ENCODE peak calls at places on chromosome 16, in eight cellular contexts. One of them, this sample, is unnamed.

GRCh38 chr16:67228034-67228785 is 1.3 kb downstream of the TMEM208 start:
- DNase-seq in IMR-90: no peak
- DNase-seq in NCI-H526 treated with DMSO at 0.1 percent for 48 hours: no peak
- DNase-seq in ovary: peak
- DNase-seq in stimulated activated CD8-positive, alpha-beta memory T cell treated with anti-CD3 and anti-CD28 coated beads, Interleukin-4, amount 100 ng/mL, for 1 hour: no peak
- DNase-seq in left kidney: no peak
- DNase-seq in hippocampal formation: no peak
- DNase-seq in HL-60: no peak
- DNase-seq in this sample: no peak

GRCh38 chr16:30894540-30895368 is 877 bp upstream of the BCL7C start:
- DNase-seq in IMR-90: no peak
- DNase-seq in NCI-H526 treated with DMSO at 0.1 percent for 48 hours: no peak
- DNase-seq in ovary: no peak
- DNase-seq in stimulated activated CD8-positive, alpha-beta memory T cell treated with anti-CD3 and anti-CD28 coated beads, Interleukin-4, amount 100 ng/mL, for 1 hour: no peak
- DNase-seq in left kidney: no peak
- DNase-seq in hippocampal formation: no peak
- DNase-seq in HL-60: no peak
- DNase-seq in this sample: no peak

GRCh38 chr16:1003551-1004347 is 22.2 kb downstream of the SOX8 start:
- DNase-seq in IMR-90: peak
- DNase-seq in NCI-H526 treated with DMSO at 0.1 percent for 48 hours: no peak
- DNase-seq in ovary: no peak
- DNase-seq in stimulated activated CD8-positive, alpha-beta memory T cell treated with anti-CD3 and anti-CD28 coated beads, Interleukin-4, amount 100 ng/mL, for 1 hour: no peak
- DNase-seq in left kidney: no peak
- DNase-seq in hippocampal formation: no peak
- DNase-seq in HL-60: no peak
- DNase-seq in this sample: no peak

GRCh38 chr16:85524630-85525463 is 88.3 kb upstream of the GSE1 start:
- DNase-seq in IMR-90: peak
- DNase-seq in NCI-H526 treated with DMSO at 0.1 percent for 48 hours: no peak
- DNase-seq in ovary: no peak
- DNase-seq in stimulated activated CD8-positive, alpha-beta memory T cell treated with anti-CD3 and anti-CD28 coated beads, Interleukin-4, amount 100 ng/mL, for 1 hour: no peak
- DNase-seq in left kidney: no peak
- DNase-seq in hippocampal formation: peak
- DNase-seq in HL-60: peak
- DNase-seq in this sample: no peak

GRCh38 chr16:6682142-6682811 is 650.4 kb upstream of the RBFOX1 start:
- DNase-seq in IMR-90: no peak
- DNase-seq in NCI-H526 treated with DMSO at 0.1 percent for 48 hours: peak
- DNase-seq in ovary: no peak
- DNase-seq in stimulated activated CD8-positive, alpha-beta memory T cell treated with anti-CD3 and anti-CD28 coated beads, Interleukin-4, amount 100 ng/mL, for 1 hour: no peak
- DNase-seq in left kidney: peak
- DNase-seq in hippocampal formation: peak
- DNase-seq in HL-60: peak
- DNase-seq in this sample: no peak

GRCh38 chr16:50193594-50193993 is 40.5 kb downstream of the TENT4B start:
- DNase-seq in IMR-90: peak
- DNase-seq in NCI-H526 treated with DMSO at 0.1 percent for 48 hours: no peak
- DNase-seq in ovary: no peak
- DNase-seq in stimulated activated CD8-positive, alpha-beta memory T cell treated with anti-CD3 and anti-CD28 coated beads, Interleukin-4, amount 100 ng/mL, for 1 hour: no peak
- DNase-seq in left kidney: no peak
- DNase-seq in hippocampal formation: no peak
- DNase-seq in HL-60: no peak
- DNase-seq in this sample: no peak

GRCh38 chr16:49969356-49970030 is 55.5 kb upstream of the CNEP1R1 start:
- DNase-seq in IMR-90: no peak
- DNase-seq in NCI-H526 treated with DMSO at 0.1 percent for 48 hours: no peak
- DNase-seq in ovary: no peak
- DNase-seq in stimulated activated CD8-positive, alpha-beta memory T cell treated with anti-CD3 and anti-CD28 coated beads, Interleukin-4, amount 100 ng/mL, for 1 hour: no peak
- DNase-seq in left kidney: peak
- DNase-seq in hippocampal formation: no peak
- DNase-seq in HL-60: no peak
- DNase-seq in this sample: no peak

GRCh38 chr16:78416400-78416799 is 316.9 kb downstream of the WWOX start:
- DNase-seq in IMR-90: no peak
- DNase-seq in NCI-H526 treated with DMSO at 0.1 percent for 48 hours: no peak
- DNase-seq in ovary: no peak
- DNase-seq in stimulated activated CD8-positive, alpha-beta memory T cell treated with anti-CD3 and anti-CD28 coated beads, Interleukin-4, amount 100 ng/mL, for 1 hour: no peak
- DNase-seq in left kidney: no peak
- DNase-seq in hippocampal formation: no peak
- DNase-seq in HL-60: no peak
- DNase-seq in this sample: no peak

GRCh38 chr16:78127130-78127529 is 27.7 kb downstream of the WWOX start:
- DNase-seq in IMR-90: peak
- DNase-seq in NCI-H526 treated with DMSO at 0.1 percent for 48 hours: no peak
- DNase-seq in ovary: no peak
- DNase-seq in stimulated activated CD8-positive, alpha-beta memory T cell treated with anti-CD3 and anti-CD28 coated beads, Interleukin-4, amount 100 ng/mL, for 1 hour: no peak
- DNase-seq in left kidney: peak
- DNase-seq in hippocampal formation: no peak
- DNase-seq in HL-60: no peak
- DNase-seq in this sample: no peak

GRCh38 chr16:4601317-4602186 is 13.1 kb downstream of the UBALD1 start:
- DNase-seq in IMR-90: peak
- DNase-seq in NCI-H526 treated with DMSO at 0.1 percent for 48 hours: no peak
- DNase-seq in ovary: peak
- DNase-seq in stimulated activated CD8-positive, alpha-beta memory T cell treated with anti-CD3 and anti-CD28 coated beads, Interleukin-4, amount 100 ng/mL, for 1 hour: no peak
- DNase-seq in left kidney: no peak
- DNase-seq in hippocampal formation: peak
- DNase-seq in HL-60: peak
- DNase-seq in this sample: peak

GRCh38 chr16:24508614-24509013 is 30.8 kb upstream of the RBBP6 start:
- DNase-seq in IMR-90: peak
- DNase-seq in NCI-H526 treated with DMSO at 0.1 percent for 48 hours: no peak
- DNase-seq in ovary: no peak
- DNase-seq in stimulated activated CD8-positive, alpha-beta memory T cell treated with anti-CD3 and anti-CD28 coated beads, Interleukin-4, amount 100 ng/mL, for 1 hour: no peak
- DNase-seq in left kidney: no peak
- DNase-seq in hippocampal formation: no peak
- DNase-seq in HL-60: no peak
- DNase-seq in this sample: no peak

GRCh38 chr16:1964046-1964505 is 550 bp downstream of the RPS2 start:
- DNase-seq in IMR-90: no peak
- DNase-seq in NCI-H526 treated with DMSO at 0.1 percent for 48 hours: no peak
- DNase-seq in ovary: no peak
- DNase-seq in stimulated activated CD8-positive, alpha-beta memory T cell treated with anti-CD3 and anti-CD28 coated beads, Interleukin-4, amount 100 ng/mL, for 1 hour: no peak
- DNase-seq in left kidney: peak
- DNase-seq in hippocampal formation: no peak
- DNase-seq in HL-60: peak
- DNase-seq in this sample: no peak

GRCh38 chr16:64391009-64391663 is 730.7 kb downstream of the CDH11 start:
- DNase-seq in IMR-90: peak
- DNase-seq in NCI-H526 treated with DMSO at 0.1 percent for 48 hours: no peak
- DNase-seq in ovary: no peak
- DNase-seq in stimulated activated CD8-positive, alpha-beta memory T cell treated with anti-CD3 and anti-CD28 coated beads, Interleukin-4, amount 100 ng/mL, for 1 hour: no peak
- DNase-seq in left kidney: no peak
- DNase-seq in hippocampal formation: no peak
- DNase-seq in HL-60: no peak
- DNase-seq in this sample: no peak

GRCh38 chr16:58692450-58692849 is 7.9 kb upstream of the SLC38A7 start:
- DNase-seq in IMR-90: no peak
- DNase-seq in NCI-H526 treated with DMSO at 0.1 percent for 48 hours: no peak
- DNase-seq in ovary: no peak
- DNase-seq in stimulated activated CD8-positive, alpha-beta memory T cell treated with anti-CD3 and anti-CD28 coated beads, Interleukin-4, amount 100 ng/mL, for 1 hour: no peak
- DNase-seq in left kidney: no peak
- DNase-seq in hippocampal formation: no peak
- DNase-seq in HL-60: no peak
- DNase-seq in this sample: no peak

GRCh38 chr16:89098767-89099430 is 5.2 kb downstream of the ACSF3 start:
- DNase-seq in IMR-90: no peak
- DNase-seq in NCI-H526 treated with DMSO at 0.1 percent for 48 hours: no peak
- DNase-seq in ovary: no peak
- DNase-seq in stimulated activated CD8-positive, alpha-beta memory T cell treated with anti-CD3 and anti-CD28 coated beads, Interleukin-4, amount 100 ng/mL, for 1 hour: no peak
- DNase-seq in left kidney: no peak
- DNase-seq in hippocampal formation: no peak
- DNase-seq in HL-60: no peak
- DNase-seq in this sample: no peak

GRCh38 chr16:85570213-85570734 is 42.8 kb upstream of the GSE1 start:
- DNase-seq in IMR-90: no peak
- DNase-seq in NCI-H526 treated with DMSO at 0.1 percent for 48 hours: no peak
- DNase-seq in ovary: no peak
- DNase-seq in stimulated activated CD8-positive, alpha-beta memory T cell treated with anti-CD3 and anti-CD28 coated beads, Interleukin-4, amount 100 ng/mL, for 1 hour: no peak
- DNase-seq in left kidney: no peak
- DNase-seq in hippocampal formation: no peak
- DNase-seq in HL-60: no peak
- DNase-seq in this sample: no peak

GRCh38 chr16:80580109-80580832 is 39.5 kb downstream of the DYNLRB2 start:
- DNase-seq in IMR-90: peak
- DNase-seq in NCI-H526 treated with DMSO at 0.1 percent for 48 hours: no peak
- DNase-seq in ovary: no peak
- DNase-seq in stimulated activated CD8-positive, alpha-beta memory T cell treated with anti-CD3 and anti-CD28 coated beads, Interleukin-4, amount 100 ng/mL, for 1 hour: no peak
- DNase-seq in left kidney: no peak
- DNase-seq in hippocampal formation: no peak
- DNase-seq in HL-60: no peak
- DNase-seq in this sample: no peak

GRCh38 chr16:86836503-86837125 is 258.3 kb downstream of the FOXL1 start:
- DNase-seq in IMR-90: peak
- DNase-seq in NCI-H526 treated with DMSO at 0.1 percent for 48 hours: no peak
- DNase-seq in ovary: no peak
- DNase-seq in stimulated activated CD8-positive, alpha-beta memory T cell treated with anti-CD3 and anti-CD28 coated beads, Interleukin-4, amount 100 ng/mL, for 1 hour: no peak
- DNase-seq in left kidney: no peak
- DNase-seq in hippocampal formation: no peak
- DNase-seq in HL-60: no peak
- DNase-seq in this sample: no peak

GRCh38 chr16:73048292-73049050 is 543 bp upstream of the ZFHX3 start:
- DNase-seq in IMR-90: no peak
- DNase-seq in NCI-H526 treated with DMSO at 0.1 percent for 48 hours: no peak
- DNase-seq in ovary: peak
- DNase-seq in stimulated activated CD8-positive, alpha-beta memory T cell treated with anti-CD3 and anti-CD28 coated beads, Interleukin-4, amount 100 ng/mL, for 1 hour: no peak
- DNase-seq in left kidney: peak
- DNase-seq in hippocampal formation: no peak
- DNase-seq in HL-60: no peak
- DNase-seq in this sample: no peak

GRCh38 chr16:52501746-52502145 is 45.2 kb downstream of the TOX3 start:
- DNase-seq in IMR-90: no peak
- DNase-seq in NCI-H526 treated with DMSO at 0.1 percent for 48 hours: no peak
- DNase-seq in ovary: no peak
- DNase-seq in stimulated activated CD8-positive, alpha-beta memory T cell treated with anti-CD3 and anti-CD28 coated beads, Interleukin-4, amount 100 ng/mL, for 1 hour: no peak
- DNase-seq in left kidney: no peak
- DNase-seq in hippocampal formation: no peak
- DNase-seq in HL-60: no peak
- DNase-seq in this sample: no peak

GRCh38 chr16:57479422-57480126 is 6.7 kb downstream of the DOK4 start:
- DNase-seq in IMR-90: peak
- DNase-seq in NCI-H526 treated with DMSO at 0.1 percent for 48 hours: peak
- DNase-seq in ovary: peak
- DNase-seq in stimulated activated CD8-positive, alpha-beta memory T cell treated with anti-CD3 and anti-CD28 coated beads, Interleukin-4, amount 100 ng/mL, for 1 hour: no peak
- DNase-seq in left kidney: peak
- DNase-seq in hippocampal formation: no peak
- DNase-seq in HL-60: no peak
- DNase-seq in this sample: no peak

GRCh38 chr16:10039220-10040096 is 142.8 kb downstream of the GRIN2A start:
- DNase-seq in IMR-90: no peak
- DNase-seq in NCI-H526 treated with DMSO at 0.1 percent for 48 hours: no peak
- DNase-seq in ovary: peak
- DNase-seq in stimulated activated CD8-positive, alpha-beta memory T cell treated with anti-CD3 and anti-CD28 coated beads, Interleukin-4, amount 100 ng/mL, for 1 hour: no peak
- DNase-seq in left kidney: peak
- DNase-seq in hippocampal formation: peak
- DNase-seq in HL-60: no peak
- DNase-seq in this sample: no peak

GRCh38 chr16:9102379-9102778 is 10.9 kb downstream of the HAPSTR1 start:
- DNase-seq in IMR-90: peak
- DNase-seq in NCI-H526 treated with DMSO at 0.1 percent for 48 hours: no peak
- DNase-seq in ovary: no peak
- DNase-seq in stimulated activated CD8-positive, alpha-beta memory T cell treated with anti-CD3 and anti-CD28 coated beads, Interleukin-4, amount 100 ng/mL, for 1 hour: no peak
- DNase-seq in left kidney: no peak
- DNase-seq in hippocampal formation: no peak
- DNase-seq in HL-60: peak
- DNase-seq in this sample: no peak

GRCh38 chr16:23546778-23547177 is 10.4 kb downstream of the EARS2 start:
- DNase-seq in IMR-90: no peak
- DNase-seq in NCI-H526 treated with DMSO at 0.1 percent for 48 hours: no peak
- DNase-seq in ovary: no peak
- DNase-seq in stimulated activated CD8-positive, alpha-beta memory T cell treated with anti-CD3 and anti-CD28 coated beads, Interleukin-4, amount 100 ng/mL, for 1 hour: no peak
- DNase-seq in left kidney: no peak
- DNase-seq in hippocampal formation: no peak
- DNase-seq in HL-60: no peak
- DNase-seq in this sample: no peak

GRCh38 chr16:28012031-28012445 is 51.5 kb downstream of the GSG1L start:
- DNase-seq in IMR-90: peak
- DNase-seq in NCI-H526 treated with DMSO at 0.1 percent for 48 hours: no peak
- DNase-seq in ovary: no peak
- DNase-seq in stimulated activated CD8-positive, alpha-beta memory T cell treated with anti-CD3 and anti-CD28 coated beads, Interleukin-4, amount 100 ng/mL, for 1 hour: no peak
- DNase-seq in left kidney: peak
- DNase-seq in hippocampal formation: no peak
- DNase-seq in HL-60: no peak
- DNase-seq in this sample: no peak

GRCh38 chr16:13809765-13810164 is 110.2 kb upstream of the ERCC4 start:
- DNase-seq in IMR-90: no peak
- DNase-seq in NCI-H526 treated with DMSO at 0.1 percent for 48 hours: no peak
- DNase-seq in ovary: no peak
- DNase-seq in stimulated activated CD8-positive, alpha-beta memory T cell treated with anti-CD3 and anti-CD28 coated beads, Interleukin-4, amount 100 ng/mL, for 1 hour: no peak
- DNase-seq in left kidney: no peak
- DNase-seq in hippocampal formation: no peak
- DNase-seq in HL-60: no peak
- DNase-seq in this sample: no peak

GRCh38 chr16:75471723-75472634 is 7.5 kb upstream of the TMEM170A start:
- DNase-seq in IMR-90: peak
- DNase-seq in NCI-H526 treated with DMSO at 0.1 percent for 48 hours: peak
- DNase-seq in ovary: peak
- DNase-seq in stimulated activated CD8-positive, alpha-beta memory T cell treated with anti-CD3 and anti-CD28 coated beads, Interleukin-4, amount 100 ng/mL, for 1 hour: no peak
- DNase-seq in left kidney: peak
- DNase-seq in hippocampal formation: peak
- DNase-seq in HL-60: peak
- DNase-seq in this sample: peak

GRCh38 chr16:69772560-69773254 is 10.6 kb downstream of the WWP2 start:
- DNase-seq in IMR-90: no peak
- DNase-seq in NCI-H526 treated with DMSO at 0.1 percent for 48 hours: no peak
- DNase-seq in ovary: no peak
- DNase-seq in stimulated activated CD8-positive, alpha-beta memory T cell treated with anti-CD3 and anti-CD28 coated beads, Interleukin-4, amount 100 ng/mL, for 1 hour: no peak
- DNase-seq in left kidney: no peak
- DNase-seq in hippocampal formation: no peak
- DNase-seq in HL-60: no peak
- DNase-seq in this sample: no peak

GRCh38 chr16:74570412-74571301 is 36.3 kb downstream of the GLG1 start:
- DNase-seq in IMR-90: peak
- DNase-seq in NCI-H526 treated with DMSO at 0.1 percent for 48 hours: no peak
- DNase-seq in ovary: no peak
- DNase-seq in stimulated activated CD8-positive, alpha-beta memory T cell treated with anti-CD3 and anti-CD28 coated beads, Interleukin-4, amount 100 ng/mL, for 1 hour: no peak
- DNase-seq in left kidney: peak
- DNase-seq in hippocampal formation: no peak
- DNase-seq in HL-60: no peak
- DNase-seq in this sample: no peak

GRCh38 chr16:3754304-3754703 is 37.0 kb upstream of the TRAP1 start:
- DNase-seq in IMR-90: peak
- DNase-seq in NCI-H526 treated with DMSO at 0.1 percent for 48 hours: no peak
- DNase-seq in ovary: no peak
- DNase-seq in stimulated activated CD8-positive, alpha-beta memory T cell treated with anti-CD3 and anti-CD28 coated beads, Interleukin-4, amount 100 ng/mL, for 1 hour: no peak
- DNase-seq in left kidney: no peak
- DNase-seq in hippocampal formation: no peak
- DNase-seq in HL-60: no peak
- DNase-seq in this sample: no peak

GRCh38 chr16:85320677-85321385 is 208.6 kb upstream of the CIBAR2 start:
- DNase-seq in IMR-90: no peak
- DNase-seq in NCI-H526 treated with DMSO at 0.1 percent for 48 hours: no peak
- DNase-seq in ovary: no peak
- DNase-seq in stimulated activated CD8-positive, alpha-beta memory T cell treated with anti-CD3 and anti-CD28 coated beads, Interleukin-4, amount 100 ng/mL, for 1 hour: no peak
- DNase-seq in left kidney: no peak
- DNase-seq in hippocampal formation: no peak
- DNase-seq in HL-60: no peak
- DNase-seq in this sample: no peak

GRCh38 chr16:53744449-53744848 is 40.5 kb downstream of the FTO start:
- DNase-seq in IMR-90: no peak
- DNase-seq in NCI-H526 treated with DMSO at 0.1 percent for 48 hours: no peak
- DNase-seq in ovary: no peak
- DNase-seq in stimulated activated CD8-positive, alpha-beta memory T cell treated with anti-CD3 and anti-CD28 coated beads, Interleukin-4, amount 100 ng/mL, for 1 hour: no peak
- DNase-seq in left kidney: peak
- DNase-seq in hippocampal formation: no peak
- DNase-seq in HL-60: no peak
- DNase-seq in this sample: no peak

GRCh38 chr16:60929-61878 is 7.6 kb downstream of the SNRNP25 start:
- DNase-seq in IMR-90: no peak
- DNase-seq in NCI-H526 treated with DMSO at 0.1 percent for 48 hours: no peak
- DNase-seq in ovary: peak
- DNase-seq in stimulated activated CD8-positive, alpha-beta memory T cell treated with anti-CD3 and anti-CD28 coated beads, Interleukin-4, amount 100 ng/mL, for 1 hour: no peak
- DNase-seq in left kidney: no peak
- DNase-seq in hippocampal formation: no peak
- DNase-seq in HL-60: no peak
- DNase-seq in this sample: no peak

GRCh38 chr16:62190426-62190825 is 154.2 kb upstream of the CDH8 start:
- DNase-seq in IMR-90: no peak
- DNase-seq in NCI-H526 treated with DMSO at 0.1 percent for 48 hours: peak
- DNase-seq in ovary: no peak
- DNase-seq in stimulated activated CD8-positive, alpha-beta memory T cell treated with anti-CD3 and anti-CD28 coated beads, Interleukin-4, amount 100 ng/mL, for 1 hour: no peak
- DNase-seq in left kidney: peak
- DNase-seq in hippocampal formation: no peak
- DNase-seq in HL-60: no peak
- DNase-seq in this sample: no peak